ENCODE peak calls at places on chromosomes 2 and 18, in four cellular contexts. O is fibroblast of the aortic adventitia; T is CD8-positive, alpha-beta memory T cell; X is esophagus squamous epithelium. B is an unnamed sample.

GRCh38 chr2:44745460-44745859 is 196.0 kb upstream of the SIX3 start:
- DNase-seq in O (no peak), T (no peak), X (no peak), B (no peak)

GRCh38 chr2:9055471-9055870 is 52.0 kb upstream of the MBOAT2 start:
- DNase-seq in O (no peak), T (no peak), X (no peak), B (no peak)

GRCh38 chr2:206784559-206785353 is 19.4 kb downstream of the FASTKD2 start:
- DNase-seq in O (no peak), T (no peak), X (no peak), B (no peak)

GRCh38 chr2:72113847-72114692 is 33.6 kb downstream of the CYP26B1 start:
- DNase-seq in O (no peak), T (no peak), X (no peak), B (no peak)

GRCh38 chr2:41994661-41995060 is 53.2 kb upstream of the PKDCC start:
- DNase-seq in O (no peak), T (no peak), X (no peak), B (no peak)

GRCh38 chr2:108640731-108641130 is 78.6 kb upstream of the RANBP2 start:
- DNase-seq in O (peak; percentile 88), T (no peak), X (no peak), B (peak; percentile 88)

GRCh38 chr2:156339110-156339847 is 6.8 kb upstream of the NR4A2 start:
- DNase-seq in O (peak; percentile 13), T (no peak), X (no peak), B (no peak)

GRCh38 chr18:6741290-6741689 is 11.8 kb downstream of the ARHGAP28 start:
- DNase-seq in O (peak; percentile 98), T (no peak), X (no peak), B (peak; percentile 98)

GRCh38 chr2:138012082-138012481 is 47.8 kb downstream of the HNMT start:
- DNase-seq in O (no peak), T (no peak), X (no peak), B (no peak)

GRCh38 chr2:160039166-160039903 is 23.1 kb downstream of the PLA2R1 start:
- DNase-seq in O (peak; percentile 42), T (no peak), X (no peak), B (peak; percentile 67)

GRCh38 chr18:63969965-63970802 is at the start of gene SERPINB8:
- DNase-seq in O (peak; percentile 92), T (peak; percentile 69), X (peak; percentile 27), B (peak; percentile 84)

GRCh38 chr2:44959855-44960254 is 18.4 kb downstream of the SIX3 start:
- DNase-seq in O (no peak), T (no peak), X (no peak), B (no peak)

GRCh38 chr2:30990736-30991135 is 147.5 kb downstream of the GALNT14 start:
- DNase-seq in O (no peak), T (no peak), X (no peak), B (no peak)

GRCh38 chr2:4291430-4291829 is 588.1 kb downstream of the DCDC2C start:
- DNase-seq in O (no peak), T (no peak), X (no peak), B (no peak)

GRCh38 chr18:11757084-11757590 is 68.1 kb downstream of the GNAL start:
- DNase-seq in O (no peak), T (no peak), X (no peak), B (no peak)

GRCh38 chr2:183204397-183204796 is 80.2 kb downstream of the NUP35 start:
- DNase-seq in O (no peak), T (no peak), X (no peak), B (no peak)

GRCh38 chr2:200455958-200456421 is 53.9 kb downstream of the KCTD18 start:
- DNase-seq in O (peak; percentile 45), T (no peak), X (no peak), B (no peak)

GRCh38 chr2:225590932-225591331 is 191.4 kb downstream of the NYAP2 start:
- DNase-seq in O (no peak), T (no peak), X (no peak), B (no peak)

GRCh38 chr2:226431301-226431955 is 368.2 kb downstream of the IRS1 start:
- DNase-seq in O (peak; percentile 48), T (no peak), X (no peak), B (no peak)

GRCh38 chr18:61948196-61948800 is 55.5 kb upstream of the RNF152 start:
- DNase-seq in O (peak; percentile 18), T (no peak), X (no peak), B (peak; percentile 28)

GRCh38 chr2:46813046-46813445 is 102.6 kb downstream of the MCFD2 start:
- DNase-seq in O (peak; percentile 98), T (no peak), X (no peak), B (no peak)

DNA sequence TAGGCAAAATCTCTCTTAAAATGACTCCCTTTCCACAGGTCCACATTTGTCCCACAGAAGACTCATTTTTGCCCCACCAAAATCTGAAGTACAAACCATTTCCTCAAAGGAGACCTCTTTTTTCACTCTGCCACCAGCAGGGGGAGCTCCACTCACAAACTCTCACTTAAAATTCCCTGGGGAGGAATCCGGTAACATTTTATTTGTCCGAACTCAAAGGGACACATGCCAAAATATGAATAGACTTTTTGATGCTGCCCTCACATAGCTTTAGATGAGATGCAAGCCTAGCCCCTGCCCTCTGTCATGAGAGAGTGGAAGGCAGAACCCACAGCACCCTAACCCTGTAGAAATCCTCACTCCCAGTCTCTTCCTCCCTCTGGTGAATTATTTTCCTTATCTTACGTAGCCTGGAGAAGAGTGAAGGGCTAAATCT is 57.1 kb downstream of the RMDN2 start:
- DNase-seq in O (peak; percentile 85), T (peak; percentile 24), X (no peak), B (no peak)
- H3K4me3 ChIP-seq in O (peak overlapping the region; percentile 39), T (no peak overlapping the region), X (no peak overlapping the region), B (peak overlapping the region; percentile 21)

GRCh38 chr18:78980777-78981651 is 1.4 kb downstream of the SALL3 start:
- DNase-seq in O (no peak), T (no peak), X (no peak), B (no peak)
- H3K4me3 ChIP-seq in O (no peak overlapping the region), T (no peak overlapping the region), X (no peak overlapping the region), B (no peak overlapping the region)

GRCh38 chr18:2536063-2536462 is 35.2 kb downstream of the METTL4 start:
- DNase-seq in O (no peak), T (no peak), X (no peak), B (no peak)
- H3K4me3 ChIP-seq in O (no peak overlapping the region), T (no peak overlapping the region), X (no peak overlapping the region), B (no peak overlapping the region)

GRCh38 chr2:65661980-65662653 is 229.7 kb upstream of the SPRED2 start:
- DNase-seq in O (peak; percentile 3), T (no peak), X (no peak), B (no peak)
- H3K4me3 ChIP-seq in O (no peak overlapping the region), T (no peak overlapping the region), X (no peak overlapping the region), B (no peak overlapping the region)

DNA sequence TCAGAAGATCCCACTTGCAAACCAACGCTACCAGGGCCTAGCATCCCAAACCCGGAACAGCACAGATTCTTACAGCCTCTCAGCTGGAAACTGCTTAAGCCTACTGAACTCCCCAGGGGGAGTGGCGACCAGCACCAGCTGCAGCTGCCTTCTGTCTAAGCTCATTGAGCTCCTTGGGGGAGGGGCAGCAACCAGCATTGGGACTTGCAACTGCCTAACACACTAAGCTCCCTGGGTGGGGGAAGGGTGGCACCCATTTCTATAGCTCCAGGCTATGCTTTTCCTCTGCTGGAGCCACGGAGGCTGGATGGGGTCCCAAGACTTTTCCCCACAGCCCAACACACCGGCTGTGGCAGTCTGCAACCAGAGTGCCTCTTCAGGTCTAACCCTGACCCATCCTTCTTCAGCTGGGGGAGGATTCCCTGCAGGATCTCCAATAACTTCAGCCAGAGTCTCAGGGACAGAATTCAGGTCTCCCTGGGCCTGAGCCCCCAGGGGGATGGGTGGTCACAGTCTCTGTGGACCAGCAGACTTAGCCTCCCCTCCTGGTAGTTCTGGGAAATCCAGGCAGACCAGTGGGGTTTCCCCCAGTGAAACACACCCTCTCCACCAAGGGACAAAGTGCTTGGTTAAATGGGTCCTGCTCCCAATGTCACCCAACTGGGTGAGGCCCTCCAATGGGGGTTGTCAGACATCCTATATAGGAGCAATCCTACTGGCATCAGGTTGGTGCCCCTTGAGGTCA is 45.9 kb upstream of the ITGA4 start:
- DNase-seq in O (no peak), T (no peak), X (peak; percentile 17), B (peak; percentile 40)
- H3K4me3 ChIP-seq in O (no peak overlapping the region), T (no peak overlapping the region), X (no peak overlapping the region), B (no peak overlapping the region)

B was measured in skeletal muscle cell.